ENCODE peak calls at places on chromosomes 7 and 10, in six cellular contexts. K, P, D, T, F and A are unnamed samples.

GRCh38 chr10:78211476-78212110 is 177.9 kb downstream of the RPS24 start:
- DNase-seq in D (peak), T (peak), F (peak), K (no peak), P (peak), A (no peak)

GRCh38 chr7:127251048-127251451 is 1.7 kb downstream of the GRM8 start:
- DNase-seq in T (no peak), P (no peak), K (no peak), D (peak), F (no peak), A (no peak)

GRCh38 chr10:47094126-47094525 is 182.9 kb downstream of the PTPN20 start:
- DNase-seq in T (no peak), F (no peak), D (no peak), K (no peak), P (no peak), A (no peak)

GRCh38 chr7:8284606-8285005 is 22.6 kb upstream of the ICA1 start:
- DNase-seq in K (no peak), D (peak), T (no peak), P (no peak), F (no peak), A (no peak)

GRCh38 chr7:12895296-12895695 is 207.9 kb downstream of the ARL4A start:
- DNase-seq in D (no peak), T (no peak), P (no peak), K (no peak), F (no peak), A (no peak)

GRCh38 chr10:88249450-88249849 is 333.7 kb downstream of the RNLS start:
- DNase-seq in D (no peak), P (no peak), T (no peak), F (no peak), K (no peak), A (no peak)

GRCh38 chr7:142607351-142607750 is 141.9 kb upstream of the PRSS1 start:
- DNase-seq in K (no peak), T (no peak), F (no peak), P (no peak), D (no peak), A (no peak)

GRCh38 chr10:73871295-73871914 is 3.0 kb downstream of the CAMK2G start:
- DNase-seq in K (no peak), P (no peak), D (no peak), T (no peak), F (no peak), A (no peak)

GRCh38 chr7:56083150-56083785 is 9.5 kb downstream of the PHKG1 start:
- DNase-seq in T (no peak), D (peak), P (no peak), F (no peak), K (no peak), A (no peak)

GRCh38 chr10:88528791-88529190 is 54.3 kb downstream of the RNLS start:
- DNase-seq in D (no peak), T (no peak), P (no peak), F (no peak), K (no peak), A (no peak)

GRCh38 chr10:120945801-120946302 is 94.7 kb downstream of the WDR11 start:
- DNase-seq in T (no peak), F (no peak), P (no peak), D (no peak), K (no peak), A (no peak)

GRCh38 chr10:33333260-33334169 is 952 bp downstream of the NRP1 start:
- DNase-seq in K (no peak), T (no peak), P (no peak), D (peak), F (no peak), A (no peak)

GRCh38 chr10:34906021-34906965 is 91.2 kb upstream of the PARD3 start:
- DNase-seq in F (no peak), T (no peak), P (no peak), K (no peak), D (peak), A (no peak)

GRCh38 chr10:24349379-24350110 is 140.6 kb downstream of the KIAA1217 start:
- DNase-seq in T (no peak), K (no peak), F (no peak), P (no peak), D (no peak), A (no peak)

GRCh38 chr10:88122145-88122544 is 258.7 kb downstream of the PTEN start:
- DNase-seq in P (no peak), F (no peak), D (no peak), K (no peak), T (no peak), A (no peak)